ENCODE peak calls at places on chromosome 5, in four cellular contexts. One of them, this sample, is unnamed.

GRCh38 chr5:103224118-103224893 is 34.3 kb upstream of the MACIR start:
- DNase-seq in progenitor cell of endocrine pancreas: no peak
- DNase-seq in GM12865: peak; percentile 79
- DNase-seq in GM23338: peak; percentile 87
- DNase-seq in this sample: peak; percentile 29

GRCh38 chr5:67901816-67902496 is 313.6 kb upstream of the PIK3R1 start:
- DNase-seq in progenitor cell of endocrine pancreas: no peak
- DNase-seq in GM12865: no peak
- DNase-seq in GM23338: no peak
- DNase-seq in this sample: no peak

GRCh38 chr5:123037104-123037418 is 536 bp upstream of the PPIC start:
- DNase-seq in GM23338: no peak
- DNase-seq in GM12865: no peak
- DNase-seq in progenitor cell of endocrine pancreas: no peak
- DNase-seq in this sample: no peak

GRCh38 chr5:19865336-19866087 is 122.5 kb downstream of the CDH18 start:
- DNase-seq in GM23338: peak; percentile 27
- DNase-seq in GM12865: no peak
- DNase-seq in progenitor cell of endocrine pancreas: no peak
- DNase-seq in this sample: no peak

GRCh38 chr5:167763772-167764171 is 527.7 kb upstream of the WWC1 start:
- DNase-seq in progenitor cell of endocrine pancreas: no peak
- DNase-seq in GM12865: no peak
- DNase-seq in GM23338: no peak
- DNase-seq in this sample: no peak

GRCh38 chr5:98573834-98574233 is 199.6 kb upstream of the RGMB start:
- DNase-seq in GM23338: no peak
- DNase-seq in GM12865: no peak
- DNase-seq in progenitor cell of endocrine pancreas: no peak
- DNase-seq in this sample: no peak

GRCh38 chr5:55913396-55914140 is 62.4 kb downstream of the IL31RA start:
- DNase-seq in GM23338: no peak
- DNase-seq in GM12865: no peak
- DNase-seq in progenitor cell of endocrine pancreas: no peak
- DNase-seq in this sample: no peak

GRCh38 chr5:139809331-139809810 is 13.8 kb downstream of the PSD2 start:
- DNase-seq in GM12865: no peak
- DNase-seq in progenitor cell of endocrine pancreas: no peak
- DNase-seq in GM23338: no peak
- DNase-seq in this sample: no peak

GRCh38 chr5:26486631-26487030 is 551.8 kb downstream of the CDH9 start:
- DNase-seq in GM12865: no peak
- DNase-seq in progenitor cell of endocrine pancreas: no peak
- DNase-seq in GM23338: no peak
- DNase-seq in this sample: no peak

GRCh38 chr5:78654386-78654785 is 5.8 kb upstream of the LHFPL2 start:
- DNase-seq in GM12865: no peak
- DNase-seq in progenitor cell of endocrine pancreas: no peak
- DNase-seq in GM23338: no peak
- DNase-seq in this sample: no peak

GRCh38 chr5:56176155-56176798 is 56.9 kb downstream of the ANKRD55 start:
- DNase-seq in GM12865: no peak
- DNase-seq in GM23338: no peak
- DNase-seq in progenitor cell of endocrine pancreas: no peak
- DNase-seq in this sample: no peak

GRCh38 chr5:28850320-28850921 is 1812.0 kb upstream of the CDH9 start:
- DNase-seq in progenitor cell of endocrine pancreas: no peak
- DNase-seq in GM12865: no peak
- DNase-seq in GM23338: no peak
- DNase-seq in this sample: no peak

GRCh38 chr5:41270423-41271251 is 57.3 kb upstream of the C6 start:
- DNase-seq in progenitor cell of endocrine pancreas: peak; percentile 11
- DNase-seq in GM12865: peak; percentile 45
- DNase-seq in GM23338: peak; percentile 71
- DNase-seq in this sample: peak; percentile 28

GRCh38 chr5:67795781-67796477 is 419.6 kb upstream of the PIK3R1 start:
- DNase-seq in GM23338: no peak
- DNase-seq in GM12865: no peak
- DNase-seq in progenitor cell of endocrine pancreas: no peak
- DNase-seq in this sample: no peak

GRCh38 chr5:97162045-97162444 is 19.6 kb upstream of the LIX1 start:
- DNase-seq in progenitor cell of endocrine pancreas: peak; percentile 54
- DNase-seq in GM23338: peak; percentile 84
- DNase-seq in GM12865: peak; percentile 82
- DNase-seq in this sample: peak; percentile 65

GRCh38 chr5:83077662-83078261 is 415 bp downstream of the XRCC4 start:
- DNase-seq in GM12865: peak; percentile 37
- DNase-seq in GM23338: peak; percentile 74
- DNase-seq in progenitor cell of endocrine pancreas: peak; percentile 9
- DNase-seq in this sample: peak; percentile 18

GRCh38 chr5:141753971-141754713 is 72.1 kb upstream of the ARAP3 start:
- DNase-seq in GM23338: peak; percentile 93
- DNase-seq in GM12865: peak; percentile 32
- DNase-seq in progenitor cell of endocrine pancreas: peak; percentile 44
- DNase-seq in this sample: no peak

GRCh38 chr5:6681682-6682081 is 31.6 kb upstream of the TENT4A start:
- DNase-seq in progenitor cell of endocrine pancreas: no peak
- DNase-seq in GM12865: no peak
- DNase-seq in GM23338: no peak
- DNase-seq in this sample: no peak

GRCh38 chr5:123455640-123456039 is 32.4 kb upstream of the CEP120 start:
- DNase-seq in GM23338: no peak
- DNase-seq in GM12865: peak; percentile 74
- DNase-seq in progenitor cell of endocrine pancreas: no peak
- DNase-seq in this sample: no peak

GRCh38 chr5:20420991-20421595 is 433.1 kb upstream of the CDH18 start:
- DNase-seq in progenitor cell of endocrine pancreas: no peak
- DNase-seq in GM23338: peak; percentile 46
- DNase-seq in GM12865: no peak
- DNase-seq in this sample: no peak

GRCh38 chr5:61333351-61334223 is 1.5 kb downstream of the ZSWIM6 start:
- DNase-seq in GM12865: peak; percentile 47
- DNase-seq in GM23338: peak; percentile 48
- DNase-seq in progenitor cell of endocrine pancreas: peak; percentile 44
- DNase-seq in this sample: peak; percentile 45

GRCh38 chr5:38899936-38900335 is 54.1 kb downstream of the OSMR start:
- DNase-seq in progenitor cell of endocrine pancreas: no peak
- DNase-seq in GM23338: peak; percentile 32
- DNase-seq in GM12865: no peak
- DNase-seq in this sample: no peak

GRCh38 chr5:15823413-15823812 is 323.4 kb downstream of the FBXL7 start:
- DNase-seq in GM23338: no peak
- DNase-seq in GM12865: no peak
- DNase-seq in progenitor cell of endocrine pancreas: no peak
- DNase-seq in this sample: no peak

GRCh38 chr5:3904584-3904983 is 309.0 kb downstream of the IRX1 start:
- DNase-seq in progenitor cell of endocrine pancreas: no peak
- DNase-seq in GM12865: no peak
- DNase-seq in GM23338: no peak
- DNase-seq in this sample: no peak

GRCh38 chr5:100780376-100780870 is 122.7 kb downstream of the ST8SIA4 start:
- DNase-seq in GM12865: peak; percentile 72
- DNase-seq in GM23338: no peak
- DNase-seq in progenitor cell of endocrine pancreas: no peak
- DNase-seq in this sample: no peak

GRCh38 chr5:140345919-140346347 is 470 bp downstream of the HBEGF start:
- DNase-seq in progenitor cell of endocrine pancreas: peak; percentile 44
- DNase-seq in GM23338: peak; percentile 78
- DNase-seq in GM12865: peak; percentile 18
- DNase-seq in this sample: peak; percentile 55

GRCh38 chr5:87435144-87435694 is 22.5 kb upstream of the CCNH start:
- DNase-seq in progenitor cell of endocrine pancreas: no peak
- DNase-seq in GM23338: no peak
- DNase-seq in GM12865: no peak
- DNase-seq in this sample: no peak

GRCh38 chr5:151811593-151812321 is 40.0 kb downstream of the G3BP1 start:
- DNase-seq in GM23338: no peak
- DNase-seq in progenitor cell of endocrine pancreas: no peak
- DNase-seq in GM12865: no peak
- DNase-seq in this sample: no peak
- TF ChIP-seq CTCF in GM23338: no peak
- TF ChIP-seq CTCF in progenitor cell of endocrine pancreas: no peak
- TF ChIP-seq CTCF in GM12865: no peak
- TF ChIP-seq CTCF in this sample: no peak

GRCh38 chr5:144142030-144142825 is 28.2 kb downstream of the YIPF5 start:
- DNase-seq in GM23338: peak; percentile 77
- DNase-seq in progenitor cell of endocrine pancreas: no peak
- DNase-seq in GM12865: peak; percentile 59
- DNase-seq in this sample: no peak

GRCh38 chr5:144141581-144141980 is 28.9 kb downstream of the YIPF5 start:
- DNase-seq in GM23338: no peak
- DNase-seq in GM12865: no peak
- DNase-seq in progenitor cell of endocrine pancreas: no peak
- DNase-seq in this sample: no peak

GRCh38 chr5:144143625-144144024 is 26.8 kb downstream of the YIPF5 start:
- DNase-seq in GM12865: no peak
- DNase-seq in GM23338: no peak
- DNase-seq in progenitor cell of endocrine pancreas: no peak
- DNase-seq in this sample: no peak

GRCh38 chr5:144142826-144143167 is 27.7 kb downstream of the YIPF5 start:
- DNase-seq in progenitor cell of endocrine pancreas: no peak
- DNase-seq in GM23338: no peak
- DNase-seq in GM12865: no peak
- DNase-seq in this sample: no peak

DNA sequence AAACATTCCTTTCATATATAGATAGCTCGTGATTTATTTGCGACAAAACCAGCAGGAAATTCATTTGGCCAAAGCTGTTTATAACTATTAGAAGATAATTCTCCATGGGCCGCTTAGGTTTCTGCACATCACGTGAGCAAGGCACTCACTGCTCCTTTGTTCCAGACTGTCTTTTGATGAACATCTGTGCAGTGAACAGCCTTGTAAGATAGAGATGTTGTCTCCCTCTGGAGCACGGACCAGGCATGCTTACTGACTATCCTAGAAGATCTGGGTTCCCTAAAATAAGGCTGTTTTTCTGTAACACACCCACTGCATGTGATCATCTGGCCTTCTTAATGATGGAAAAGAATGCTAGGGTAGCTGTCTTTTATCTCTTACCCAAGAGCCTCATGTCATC is 30.9 kb downstream of the YIPF5 start:
- DNase-seq in progenitor cell of endocrine pancreas: no peak
- DNase-seq in GM23338: no peak
- DNase-seq in GM12865: no peak
- DNase-seq in this sample: no peak
- TF ChIP-seq CTCF in progenitor cell of endocrine pancreas: no peak
- TF ChIP-seq CTCF in GM23338: peak; percentile 20
- TF ChIP-seq CTCF in GM12865: no peak
- TF ChIP-seq CTCF in this sample: no peak

GRCh38 chr5:58497956-58498942 is 7.0 kb downstream of the GAPT start:
- DNase-seq in progenitor cell of endocrine pancreas: peak; percentile 14
- DNase-seq in GM12865: no peak
- DNase-seq in GM23338: peak; percentile 77
- DNase-seq in this sample: peak; percentile 67

GRCh38 chr5:58499951-58500350 is 8.7 kb downstream of the GAPT start:
- DNase-seq in GM23338: no peak
- DNase-seq in progenitor cell of endocrine pancreas: no peak
- DNase-seq in GM12865: no peak
- DNase-seq in this sample: no peak

GRCh38 chr5:58499231-58499630 is 8.0 kb downstream of the GAPT start:
- DNase-seq in progenitor cell of endocrine pancreas: no peak
- DNase-seq in GM23338: no peak
- DNase-seq in GM12865: no peak
- DNase-seq in this sample: no peak

GRCh38 chr5:58493136-58493535 is 1.9 kb downstream of the GAPT start:
- DNase-seq in GM12865: no peak
- DNase-seq in GM23338: no peak
- DNase-seq in progenitor cell of endocrine pancreas: no peak
- DNase-seq in this sample: no peak

DNA sequence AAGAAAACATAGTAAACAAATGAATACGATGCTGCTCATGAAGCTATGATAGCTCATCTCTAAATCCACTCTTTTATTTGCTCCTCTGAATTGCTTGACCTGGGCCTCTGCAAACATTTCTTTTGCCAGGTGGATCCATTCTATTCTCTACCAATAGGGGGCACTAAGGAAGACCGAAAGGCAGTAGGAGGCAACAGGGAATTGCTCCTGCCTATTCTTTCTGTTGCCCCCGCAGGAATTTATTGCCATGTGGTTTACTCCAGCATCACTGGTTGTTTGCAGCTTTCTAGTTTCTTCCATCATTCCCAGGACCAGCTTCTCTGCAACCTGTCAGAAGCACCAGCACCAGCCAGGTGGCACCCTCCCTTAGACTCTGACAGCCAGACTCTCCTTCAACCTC is 5.3 kb downstream of the GAPT start:
- DNase-seq in GM23338: peak; percentile 70
- DNase-seq in GM12865: no peak
- DNase-seq in progenitor cell of endocrine pancreas: no peak
- DNase-seq in this sample: no peak
- TF ChIP-seq CTCF in GM23338: peak; percentile 67
- TF ChIP-seq CTCF in GM12865: peak; percentile 30
- TF ChIP-seq CTCF in progenitor cell of endocrine pancreas: peak; percentile 27
- TF ChIP-seq CTCF in this sample: peak; percentile 39

GRCh38 chr5:169004551-169004950 is 296.4 kb downstream of the SLIT3 start:
- DNase-seq in progenitor cell of endocrine pancreas: no peak
- DNase-seq in GM12865: no peak
- DNase-seq in GM23338: no peak
- DNase-seq in this sample: no peak

GRCh38 chr5:169006206-169006605 is 294.7 kb downstream of the SLIT3 start:
- DNase-seq in GM12865: no peak
- DNase-seq in GM23338: no peak
- DNase-seq in progenitor cell of endocrine pancreas: no peak
- DNase-seq in this sample: no peak

GRCh38 chr5:169001392-169001791 is 299.5 kb downstream of the SLIT3 start:
- DNase-seq in GM23338: no peak
- DNase-seq in GM12865: no peak
- DNase-seq in progenitor cell of endocrine pancreas: no peak
- DNase-seq in this sample: no peak

GRCh38 chr5:169002941-169003555 is 297.9 kb downstream of the SLIT3 start:
- DNase-seq in GM12865: no peak
- DNase-seq in progenitor cell of endocrine pancreas: no peak
- DNase-seq in GM23338: no peak
- DNase-seq in this sample: no peak

DNA sequence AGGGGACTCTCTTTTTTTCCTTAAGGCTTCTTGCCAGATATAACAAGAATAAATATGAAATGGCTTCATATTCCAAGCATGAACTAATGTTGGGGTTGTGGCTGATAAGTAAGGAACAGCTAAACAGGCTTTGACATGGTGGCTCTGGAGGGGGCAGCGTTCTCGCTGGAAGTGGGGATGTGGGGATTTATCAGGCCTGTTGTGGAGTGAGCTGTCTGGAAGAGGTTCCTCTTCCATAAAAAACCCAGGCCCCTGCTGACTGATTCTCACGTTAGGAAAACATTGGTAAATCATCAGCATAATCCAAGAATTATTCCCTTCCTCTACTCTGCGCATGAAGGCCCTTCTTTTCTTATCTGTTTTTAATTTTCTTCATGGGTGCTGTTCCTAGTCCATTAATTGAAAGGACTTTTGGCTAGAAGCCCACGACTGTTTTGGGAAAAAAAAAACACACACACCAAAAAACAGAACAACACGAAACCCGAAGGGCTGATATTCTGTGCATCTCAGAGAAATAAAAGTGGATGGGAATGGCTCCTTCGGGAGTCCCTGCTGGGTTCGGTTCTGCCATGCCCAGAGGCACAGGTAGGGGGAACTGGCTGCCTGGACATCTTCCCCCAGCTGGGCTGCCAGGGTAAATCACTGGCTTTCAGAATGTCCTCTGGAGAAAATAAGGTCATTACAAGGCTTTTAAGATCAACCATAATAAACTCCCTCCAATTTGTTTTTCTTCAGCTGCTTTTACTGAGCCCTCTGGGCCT is 297.0 kb downstream of the SLIT3 start:
- DNase-seq in GM23338: peak; percentile 52
- DNase-seq in progenitor cell of endocrine pancreas: no peak
- DNase-seq in GM12865: no peak
- DNase-seq in this sample: no peak
- TF ChIP-seq CTCF in GM23338: peak; percentile 60
- TF ChIP-seq CTCF in progenitor cell of endocrine pancreas: peak; percentile 42
- TF ChIP-seq CTCF in GM12865: no peak
- TF ChIP-seq CTCF in this sample: no peak

This sample was measured in glutamatergic neuron.